ENCODE peak calls at places on chromosome 15, in seven cellular contexts. N is nephron progenitor cell, P is WTC11, D is neural crest cell, H is cardiac muscle cell, M is lower leg skin, C is HL-60. O is an unnamed sample.

GRCh38 chr15:88873786-88874185 is 21.6 kb downstream of the HAPLN3 start:
- DNase-seq in D (no peak), C (no peak), P (no peak), N (no peak), H (no peak), M (no peak), O (no peak)

GRCh38 chr15:48507416-48508065 is 138.0 kb downstream of the FBN1 start:
- DNase-seq in M (no peak), D (peak), N (no peak), C (peak), H (peak), P (peak), O (no peak)

GRCh38 chr15:35450492-35450891 is 95.5 kb downstream of the DPH6 start:
- DNase-seq in H (peak), P (no peak), C (no peak), D (no peak), M (no peak), N (no peak), O (no peak)

GRCh38 chr15:88900309-88900981 is 5.1 kb upstream of the HAPLN3 start:
- DNase-seq in H (no peak), N (no peak), P (no peak), M (no peak), C (no peak), D (no peak), O (no peak)

GRCh38 chr15:41970456-41970855 is 1.9 kb downstream of the EHD4 start:
- DNase-seq in H (no peak), P (no peak), D (no peak), C (no peak), M (no peak), N (no peak), O (no peak)

GRCh38 chr15:39133201-39133600 is 447.7 kb upstream of the THBS1 start:
- DNase-seq in H (peak), C (no peak), N (no peak), M (no peak), D (no peak), P (no peak), O (no peak)

GRCh38 chr15:62975515-62975914 is 67.0 kb upstream of the TPM1 start:
- DNase-seq in H (no peak), P (no peak), M (no peak), C (no peak), N (no peak), D (no peak), O (no peak)

GRCh38 chr15:78317145-78317836 is 17.9 kb upstream of the SKIC8 start:
- DNase-seq in P (no peak), D (no peak), N (no peak), C (peak), M (no peak), H (no peak), O (no peak)

GRCh38 chr15:34337557-34338306 is at the start of gene SLC12A6:
- DNase-seq in P (peak), M (peak), C (peak), N (peak), H (peak), D (peak), O (peak)

GRCh38 chr15:57919754-57920153 is 145.8 kb downstream of the ALDH1A2 start:
- DNase-seq in M (no peak), N (no peak), P (no peak), C (no peak), D (no peak), H (no peak), O (no peak)

GRCh38 chr15:101135532-101136166 is 116.2 kb downstream of the CHSY1 start:
- DNase-seq in H (no peak), C (no peak), P (no peak), M (no peak), D (no peak), N (no peak), O (peak)

GRCh38 chr15:26736502-26737248 is 36.2 kb downstream of the GABRB3 start:
- DNase-seq in D (no peak), H (no peak), M (no peak), C (no peak), N (no peak), P (no peak), O (no peak)

GRCh38 chr15:82066455-82066854 is 20.6 kb upstream of the MEX3B start:
- DNase-seq in H (no peak), C (no peak), P (no peak), D (no peak), N (no peak), M (no peak), O (no peak)

GRCh38 chr15:88269371-88270062 is 13.0 kb upstream of the NTRK3 start:
- DNase-seq in H (no peak), M (no peak), N (no peak), D (no peak), C (no peak), P (no peak), O (no peak)

GRCh38 chr15:85872125-85872524 is 77.4 kb upstream of the KLHL25 start:
- DNase-seq in M (no peak), D (no peak), H (no peak), P (no peak), C (no peak), N (no peak), O (no peak)

GRCh38 chr15:101017041-101017754 is 98.0 kb downstream of the LRRK1 start:
- DNase-seq in N (no peak), P (peak), C (no peak), H (no peak), D (no peak), M (peak), O (no peak)

GRCh38 chr15:66193066-66193465 is 60.5 kb downstream of the MEGF11 start:
- DNase-seq in C (no peak), P (no peak), H (no peak), D (no peak), N (no peak), M (no peak), O (no peak)

GRCh38 chr15:62035256-62035908 is 24.9 kb downstream of the VPS13C start:
- DNase-seq in P (no peak), H (peak), M (no peak), D (no peak), C (no peak), N (no peak), O (no peak)

GRCh38 chr15:77974416-77975331 is 102.8 kb downstream of the TBC1D2B start:
- DNase-seq in P (no peak), H (no peak), C (no peak), N (no peak), M (no peak), D (no peak), O (no peak)

GRCh38 chr15:32651229-32651837 is 9.8 kb downstream of the SCG5 start:
- DNase-seq in P (peak), N (peak), M (no peak), H (peak), D (peak), C (peak), O (no peak)

GRCh38 chr15:31525988-31526665 is 199.5 kb downstream of the KLF13 start:
- DNase-seq in D (no peak), C (no peak), H (no peak), P (no peak), N (no peak), M (no peak), O (no peak)

GRCh38 chr15:51121118-51121517 is 26.4 kb upstream of the TNFAIP8L3 start:
- DNase-seq in P (no peak), M (no peak), C (peak), N (no peak), H (peak), D (no peak), O (no peak)

GRCh38 chr15:43317566-43318184 is 12.7 kb downstream of the LCMT2 start:
- DNase-seq in D (no peak), N (no peak), H (no peak), C (no peak), P (no peak), M (no peak), O (no peak)

GRCh38 chr15:79197285-79197684 is 85.2 kb upstream of the ANKRD34C start:
- DNase-seq in D (no peak), H (no peak), P (no peak), M (no peak), N (no peak), C (no peak), O (no peak)

GRCh38 chr15:40241305-40242215 is 2.7 kb downstream of the PAK6 start:
- DNase-seq in M (peak), D (no peak), N (no peak), P (no peak), H (no peak), C (no peak), O (no peak)
- TF ChIP-seq CTCF in M (no peak), D (no peak), N (no peak), P (no peak), H (no peak), C (no peak), O (no peak)

GRCh38 chr15:71048913-71049675 is 66.2 kb upstream of the THSD4 start:
- DNase-seq in N (no peak), C (no peak), P (no peak), D (no peak), M (no peak), H (peak), O (no peak)
- TF ChIP-seq CTCF in N (no peak), C (no peak), P (no peak), D (no peak), M (no peak), H (no peak), O (no peak)

DNA sequence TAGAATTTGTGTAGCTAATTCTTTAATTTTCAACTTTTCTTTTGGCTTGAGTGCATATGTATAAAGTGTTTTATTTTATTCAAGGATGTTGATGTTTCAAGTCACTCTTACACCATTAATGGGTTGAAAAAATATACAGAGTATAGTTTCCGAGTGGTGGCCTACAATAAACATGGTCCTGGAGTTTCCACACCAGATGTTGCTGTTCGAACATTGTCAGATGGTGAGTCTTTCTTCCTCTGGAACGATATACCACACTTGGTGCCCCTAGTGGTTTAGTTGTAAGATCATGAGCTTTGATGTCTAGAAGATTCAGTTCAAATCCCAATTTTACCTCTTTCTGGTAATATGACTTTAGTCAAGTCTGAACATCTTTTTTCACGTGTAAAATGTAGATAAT is 119.3 kb downstream of the HCN4 start:
- DNase-seq in C (no peak), M (no peak), H (no peak), P (no peak), D (no peak), N (no peak), O (no peak)
- TF ChIP-seq CTCF in C (no peak), M (no peak), H (no peak), P (no peak), D (no peak), N (no peak), O (no peak)

DNA sequence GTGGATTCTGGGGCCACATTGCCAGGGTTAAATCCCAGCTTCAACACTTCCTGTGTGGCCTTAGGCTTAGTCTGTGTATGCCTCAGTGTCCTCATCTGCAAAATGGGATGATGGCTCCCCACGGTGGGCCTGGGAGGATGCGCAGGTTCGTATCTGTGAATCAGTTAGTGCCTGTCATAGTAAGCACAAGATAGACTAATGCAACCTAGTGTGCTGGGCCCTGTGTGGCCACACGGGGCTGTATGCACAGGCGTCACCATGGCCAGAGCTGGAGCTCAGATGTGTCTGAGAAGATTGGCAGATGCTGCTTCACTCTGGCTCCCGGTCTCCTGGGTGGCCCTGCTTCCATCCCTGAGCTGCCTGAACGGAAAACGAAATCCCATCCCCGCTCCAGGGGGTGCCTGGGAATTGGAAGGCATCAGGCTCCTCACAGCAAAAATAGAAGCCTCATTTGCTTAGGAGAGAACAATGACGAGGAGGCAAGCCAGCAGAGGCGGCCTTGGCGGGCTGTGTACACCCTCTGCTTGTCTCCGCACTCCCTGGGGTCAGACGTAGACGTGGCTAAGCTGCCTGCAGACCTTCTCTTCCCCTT is 103.6 kb downstream of the APBA2 start:
- DNase-seq in P (peak), N (no peak), C (no peak), D (no peak), M (no peak), H (no peak), O (no peak)
- TF ChIP-seq CTCF in P (peak), N (no peak), C (no peak), D (no peak), M (no peak), H (no peak), O (no peak)

GRCh38 chr15:90873488-90873997 is 5.2 kb downstream of the FURIN start:
- DNase-seq in N (no peak), H (no peak), C (no peak), P (no peak), M (no peak), D (no peak), O (no peak)
- TF ChIP-seq CTCF in N (no peak), H (no peak), C (no peak), P (no peak), M (no peak), D (no peak), O (no peak)

GRCh38 chr15:67240235-67241131 is 14.0 kb downstream of the AAGAB start:
- DNase-seq in C (no peak), M (no peak), H (no peak), N (no peak), D (no peak), P (no peak), O (no peak)
- TF ChIP-seq CTCF in C (no peak), M (no peak), H (no peak), N (no peak), D (no peak), P (no peak), O (no peak)

GRCh38 chr15:68278345-68279217 is 1.0 kb downstream of the FEM1B start:
- DNase-seq in P (peak), M (no peak), D (peak), H (peak), C (no peak), N (no peak), O (no peak)
- TF ChIP-seq CTCF in P (no peak), M (no peak), D (peak), H (peak), C (no peak), N (no peak), O (no peak)

DNA sequence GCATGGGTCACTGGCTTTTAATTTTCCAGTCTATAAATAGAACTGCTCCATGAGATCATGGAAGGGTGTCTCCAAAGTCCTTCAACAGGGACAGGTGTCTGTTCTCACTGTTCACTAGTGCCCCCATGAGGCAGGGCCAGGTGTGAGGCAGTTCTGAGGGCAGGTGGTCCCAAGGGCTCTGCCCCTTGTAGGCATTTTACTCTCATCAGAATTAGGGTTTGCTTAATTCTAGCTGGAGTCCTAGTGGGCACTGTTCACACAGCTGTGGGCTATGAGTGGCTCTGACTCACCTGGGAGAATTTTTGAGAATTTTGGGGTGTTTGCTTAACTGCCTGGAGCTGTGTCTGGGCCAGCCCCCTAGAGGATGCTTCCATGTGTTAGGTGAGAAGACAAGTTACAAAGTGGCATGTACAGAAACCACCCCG is 248.0 kb upstream of the LYSMD4 start:
- DNase-seq in C (no peak), H (no peak), D (no peak), N (no peak), M (no peak), P (peak), O (no peak)
- TF ChIP-seq CTCF in C (no peak), H (peak), D (peak), N (no peak), M (no peak), P (peak), O (no peak)

GRCh38 chr15:76185716-76186115 is 125.6 kb downstream of the ETFA start:
- DNase-seq in M (no peak), C (peak), P (peak), H (peak), D (peak), N (peak), O (no peak)
- TF ChIP-seq CTCF in M (no peak), C (peak), P (peak), H (peak), D (peak), N (peak), O (no peak)

O was measured in activated B cell treated with CpG ODN at 0.5 μM for 24 hours.